ENCODE peak calls at places on chromosomes 12 and 14, in nine cellular contexts. Y is astrocyte of the spinal cord, G is body of pancreas, V is fibroblast of pulmonary artery, S is lower leg skin, A is choroid plexus epithelial cell, R is AG04450, J is A549, Z is neural progenitor cell. I is an unnamed sample.

GRCh38 chr12:26233620-26234019 is 38.2 kb downstream of the SSPN start:
- DNase-seq in J (no peak), R (peak), V (peak), S (no peak), Y (peak), G (no peak), A (no peak), Z (no peak), I (peak)

GRCh38 chr14:52314521-52315354 is 626 bp downstream of the PTGER2 start:
- DNase-seq in G (peak), J (peak), A (peak), R (no peak), S (peak), V (no peak), Z (peak), Y (peak), I (no peak)

GRCh38 chr12:111270773-111271172 is 98.1 kb downstream of the PHETA1 start:
- DNase-seq in V (peak), A (no peak), S (no peak), Y (no peak), R (no peak), Z (no peak), G (no peak), J (peak), I (no peak)

GRCh38 chr12:60494249-60494648 is 898.4 kb downstream of the SLC16A7 start:
- DNase-seq in Z (peak), V (peak), Y (peak), A (peak), J (peak), S (no peak), G (peak), R (peak), I (peak)

GRCh38 chr14:103045387-103045869 is 11.9 kb downstream of the CDC42BPB start:
- DNase-seq in A (peak), S (no peak), Y (no peak), V (no peak), G (no peak), Z (no peak), R (no peak), J (no peak), I (no peak)

GRCh38 chr12:5309654-5310053 is 122.3 kb upstream of the NTF3 start:
- DNase-seq in Y (no peak), A (no peak), G (no peak), J (no peak), Z (no peak), R (no peak), S (peak), V (no peak), I (no peak)

GRCh38 chr14:79375336-79375735 is 836.0 kb downstream of the DIO2 start:
- DNase-seq in A (no peak), J (no peak), G (no peak), V (no peak), Z (no peak), R (no peak), S (no peak), Y (no peak), I (no peak)

GRCh38 chr14:98379829-98380228 is 892.2 kb downstream of the BCL11B start:
- DNase-seq in G (no peak), A (no peak), S (no peak), R (no peak), Y (no peak), Z (no peak), J (no peak), V (no peak), I (no peak)

GRCh38 chr14:51293926-51294290 is 53.9 kb downstream of the TMX1 start:
- DNase-seq in V (no peak), G (no peak), Y (no peak), R (no peak), J (no peak), A (no peak), Z (no peak), S (no peak), I (no peak)

GRCh38 chr12:122099856-122100255 is 21.3 kb downstream of the MLXIP start:
- DNase-seq in R (no peak), S (no peak), V (no peak), G (no peak), A (no peak), Z (no peak), Y (no peak), J (no peak), I (no peak)

GRCh38 chr14:100832311-100832960 is 6.5 kb downstream of the MEG3 start:
- DNase-seq in R (no peak), J (no peak), A (no peak), G (no peak), Z (peak), Y (no peak), S (no peak), V (no peak), I (no peak)
- H3K4me3 ChIP-seq in R (no peak), J (no peak), A (no peak), G (no peak), Z (peak), Y (no peak), S (no peak), V (no peak), I (no peak)

GRCh38 chr14:72943876-72944430 is 17.7 kb downstream of the DCAF4 start:
- DNase-seq in G (no peak), Z (no peak), J (no peak), S (no peak), R (no peak), V (no peak), Y (no peak), A (no peak), I (no peak)

GRCh38 chr14:72941286-72941985 is 15.2 kb downstream of the DCAF4 start:
- DNase-seq in S (no peak), Y (no peak), R (no peak), Z (no peak), J (no peak), V (peak), A (no peak), G (no peak), I (no peak)

GRCh38 chr14:72939630-72940029 is 13.4 kb downstream of the DCAF4 start:
- DNase-seq in S (no peak), A (no peak), Z (no peak), J (no peak), V (no peak), R (no peak), Y (no peak), G (no peak), I (no peak)

GRCh38 chr14:72945628-72946027 is 19.4 kb downstream of the DCAF4 start:
- DNase-seq in G (no peak), J (no peak), Y (no peak), S (no peak), V (no peak), Z (no peak), R (no peak), A (no peak), I (no peak)

GRCh38 chr14:72942934-72943333 is 16.7 kb downstream of the DCAF4 start:
- DNase-seq in A (no peak), S (no peak), V (no peak), G (no peak), J (no peak), Y (no peak), R (no peak), Z (peak), I (no peak)
- TF ChIP-seq CTCF in A (no peak), S (no peak), V (no peak), G (no peak), J (no peak), Y (no peak), R (no peak), Z (peak), I (no peak)

DNA sequence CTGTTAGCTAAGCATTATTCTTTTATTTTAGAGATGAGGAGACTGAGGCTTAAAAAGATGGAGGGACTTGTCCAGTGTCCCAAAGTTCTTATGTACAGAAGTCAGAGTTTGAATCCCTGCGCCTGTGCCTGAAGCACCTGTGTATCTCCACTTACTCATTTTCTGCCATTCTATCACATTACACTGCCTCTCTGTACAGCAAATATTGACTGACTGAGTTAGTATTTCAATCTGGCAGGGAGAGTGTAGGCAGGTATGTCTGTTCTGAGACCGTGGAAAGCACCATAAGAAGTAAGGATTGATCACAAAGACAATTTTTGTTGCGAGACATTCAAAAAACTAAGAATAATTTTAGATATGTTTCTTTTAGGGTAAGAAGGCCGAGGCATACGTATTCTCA is 162.7 kb downstream of the KITLG start:
- DNase-seq in Z (no peak), A (no peak), G (no peak), V (no peak), S (no peak), J (no peak), R (no peak), Y (no peak), I (no peak)
- H3K4me3 ChIP-seq in Z (no peak), A (no peak), G (no peak), V (no peak), S (no peak), J (no peak), R (no peak), Y (no peak), I (no peak)

GRCh38 chr14:37903561-37904191 is 304.0 kb upstream of the SSTR1 start:
- DNase-seq in Y (peak), J (peak), R (peak), A (peak), V (peak), Z (peak), S (no peak), G (peak), I (peak)
- TF ChIP-seq CTCF in Y (peak), J (peak), R (peak), A (peak), V (peak), Z (peak), S (no peak), G (peak), I (peak)

GRCh38 chr14:100900837-100901390 is 2.6 kb downstream of the RTL1 start:
- DNase-seq in S (peak), Y (no peak), Z (peak), R (no peak), V (peak), A (peak), G (peak), J (peak), I (no peak)
- H3K4me3 ChIP-seq in S (no peak), Y (no peak), Z (no peak), R (no peak), V (no peak), A (no peak), G (no peak), J (no peak), I (no peak)

GRCh38 chr12:113853491-113853890 is 112.6 kb downstream of the RBM19 start:
- DNase-seq in Y (no peak), R (no peak), Z (no peak), A (no peak), G (no peak), V (no peak), J (no peak), S (no peak), I (no peak)

GRCh38 chr12:113852695-113853490 is 113.2 kb downstream of the RBM19 start:
- DNase-seq in R (no peak), A (no peak), G (no peak), Y (no peak), V (no peak), Z (no peak), S (no peak), J (no peak), I (no peak)

GRCh38 chr12:113847856-113848255 is 118.3 kb downstream of the RBM19 start:
- DNase-seq in G (no peak), S (no peak), R (no peak), Y (no peak), A (no peak), J (no peak), Z (no peak), V (no peak), I (no peak)

GRCh38 chr12:113852273-113852672 is 113.9 kb downstream of the RBM19 start:
- DNase-seq in A (no peak), Y (no peak), G (no peak), J (no peak), Z (no peak), V (no peak), R (no peak), S (no peak), I (no peak)

GRCh38 chr12:113850309-113851056 is 115.6 kb downstream of the RBM19 start:
- DNase-seq in V (peak), R (no peak), Y (peak), Z (no peak), G (no peak), A (peak), S (no peak), J (no peak), I (peak)
- TF ChIP-seq CTCF in V (no peak), R (no peak), Y (no peak), Z (no peak), G (no peak), A (no peak), S (no peak), J (no peak), I (no peak)

DNA sequence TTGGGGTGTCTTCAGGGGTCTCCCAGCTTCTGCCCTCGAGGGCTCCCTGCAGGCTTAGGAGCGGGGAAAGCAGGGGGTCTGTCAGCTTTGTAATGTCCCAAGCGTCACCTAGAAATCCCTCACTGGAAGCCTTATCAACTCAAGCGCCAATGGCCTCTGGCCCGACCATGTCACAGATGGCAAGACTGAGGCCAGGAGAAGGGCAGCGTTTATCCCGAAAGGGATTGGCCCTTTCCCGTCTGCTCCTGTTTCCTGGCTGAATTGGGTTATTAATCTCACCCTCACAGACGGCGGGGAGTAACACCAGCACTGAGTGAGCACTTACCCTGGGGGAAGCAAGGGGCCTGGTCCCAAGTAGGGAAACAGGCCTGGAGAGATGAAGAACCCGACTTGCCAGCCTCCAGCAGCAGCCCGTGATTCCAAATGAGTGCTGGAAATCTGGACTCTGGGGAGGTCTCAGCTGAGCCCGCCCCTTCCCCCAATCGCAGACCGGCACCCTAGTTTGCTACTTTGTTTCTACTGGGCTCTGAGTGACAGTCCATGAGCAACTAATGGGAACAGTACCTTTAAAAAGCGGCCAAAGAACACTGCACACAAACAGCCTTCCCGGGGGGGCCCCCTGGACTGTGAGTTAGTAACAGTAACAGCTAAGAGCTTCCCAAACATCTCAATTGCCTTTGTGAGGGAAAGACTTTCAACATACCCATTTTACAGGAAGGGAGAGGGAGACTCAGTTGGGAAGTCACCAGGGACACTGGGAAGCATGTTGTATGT is 2.1 kb upstream of the NCOR2 start:
- DNase-seq in R (no peak), J (no peak), G (no peak), Y (peak), Z (no peak), S (no peak), V (no peak), A (peak), I (no peak)
- H3K4me3 ChIP-seq in R (no peak), J (no peak), G (no peak), Y (no peak), Z (no peak), S (no peak), V (no peak), A (no peak), I (no peak)

DNA sequence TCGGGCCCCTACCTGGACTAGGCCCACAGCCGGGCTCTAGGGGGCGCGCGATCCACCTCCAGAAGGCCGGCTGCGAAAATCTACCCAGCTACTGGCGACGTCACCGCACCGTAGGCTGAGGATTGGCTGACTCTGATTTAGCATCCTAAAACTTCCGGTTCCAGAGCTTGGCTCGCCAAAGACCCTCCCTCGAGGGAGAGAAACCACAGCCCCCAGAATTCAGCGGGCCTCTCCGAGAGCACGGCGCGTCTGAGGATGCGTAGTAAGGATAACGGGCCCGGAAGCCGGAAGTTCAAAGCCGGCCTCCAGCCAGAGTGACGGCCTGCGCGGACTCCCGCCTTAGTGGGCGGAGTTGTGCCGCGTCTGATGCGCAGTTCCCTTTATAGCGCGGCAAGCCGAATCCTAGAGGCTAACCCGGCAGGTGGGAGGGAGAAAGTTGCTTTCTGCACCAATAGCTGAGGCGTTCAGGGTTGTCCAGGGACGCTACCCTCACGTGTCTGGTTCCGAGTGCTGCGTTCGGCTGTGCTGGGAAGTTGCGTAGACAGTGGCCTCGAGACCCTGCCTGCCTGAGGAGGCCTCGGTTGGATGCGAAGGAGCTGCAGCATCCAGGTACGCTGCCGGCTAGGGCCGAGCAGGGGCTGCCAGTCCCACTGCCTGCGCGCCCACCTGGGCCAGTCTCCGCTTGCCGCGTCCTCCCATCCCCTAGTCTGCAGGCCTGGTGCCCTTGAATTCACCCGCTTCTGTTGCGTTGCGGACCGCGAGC is at the start of gene COX14:
- DNase-seq in S (peak), R (peak), A (peak), G (peak), V (peak), Y (peak), J (peak), Z (peak), I (peak)
- TF ChIP-seq CTCF in S (no peak), R (peak), A (peak), G (peak), V (peak), Y (peak), J (peak), Z (peak), I (peak)

GRCh38 chr14:68973639-68974038 is 5.5 kb downstream of the ACTN1 start:
- DNase-seq in V (no peak), G (no peak), Y (no peak), R (no peak), S (no peak), A (no peak), Z (no peak), J (no peak), I (no peak)
- H3K4me3 ChIP-seq in V (no peak), G (no peak), Y (no peak), R (peak), S (no peak), A (no peak), Z (no peak), J (no peak), I (no peak)

GRCh38 chr14:39432619-39433451 is 602 bp upstream of the FBXO33 start:
- DNase-seq in S (peak), G (peak), A (peak), V (peak), Z (peak), J (peak), Y (peak), R (no peak), I (peak)
- TF ChIP-seq CTCF in S (no peak), G (peak), A (peak), V (peak), Z (no peak), J (peak), Y (peak), R (peak), I (no peak)

I was measured in fibroblast of villous mesenchyme.